ENCODE peak calls at places on chromosomes 4 and X, in five cellular contexts. S, F, Q, T and M are unnamed samples. For H3K9me3, the result is how much of the 10 kb centered on the place peaks cover.

GRCh38 chrX:114152130-114152529 is 431.8 kb upstream of the HTR2C start:
- DNase-seq in S (no peak), F (no peak), T (peak), Q (no peak), M (peak)

GRCh38 chr4:156638925-156639605 is 332.5 kb downstream of the PDGFC start:
- DNase-seq in S (no peak), T (no peak), F (no peak), Q (no peak), M (peak)

GRCh38 chrX:24877854-24878650 is 137.7 kb downstream of the ARX start:
- DNase-seq in Q (no peak), F (no peak), T (no peak), S (no peak), M (no peak)

GRCh38 chrX:36443007-36443406 is 523.5 kb downstream of the CFAP47 start:
- DNase-seq in F (no peak), T (no peak), Q (no peak), S (no peak), M (no peak)

GRCh38 chrX:103309860-103310591 is 764 bp downstream of the BEX2 start:
- DNase-seq in T (no peak), F (no peak), S (peak), Q (no peak), M (no peak)

GRCh38 chrX:106246511-106246910 is 78.4 kb downstream of the PWWP3B start:
- DNase-seq in Q (no peak), S (no peak), F (no peak), T (no peak), M (no peak)

GRCh38 chr4:40553995-40554394 is 75.7 kb downstream of the RBM47 start:
- DNase-seq in T (no peak), F (no peak), S (no peak), Q (no peak), M (peak)

GRCh38 chrX:153523269-153523668 is 5.8 kb downstream of the ATP2B3 start:
- DNase-seq in Q (no peak), S (no peak), T (no peak), F (no peak), M (no peak)

GRCh38 chrX:1102786-1103185 is 109.7 kb downstream of the CRLF2 start:
- DNase-seq in S (peak), F (no peak), Q (no peak), T (no peak), M (no peak)

GRCh38 chrX:153637121-153638040 is 9.6 kb upstream of the DUSP9 start:
- DNase-seq in T (no peak), Q (no peak), S (peak), F (no peak), M (no peak)

GRCh38 chrX:47562615-47563243 is 1.7 kb downstream of the ARAF start:
- DNase-seq in Q (no peak), T (no peak), F (no peak), S (peak), M (peak)

GRCh38 chr4:100907465-100908454 is 389.9 kb upstream of the EMCN start:
- DNase-seq in F (no peak), Q (no peak), T (no peak), S (no peak), M (peak)

GRCh38 chr4:17057035-17057434 is 158.6 kb upstream of the LDB2 start:
- DNase-seq in F (no peak), T (no peak), Q (no peak), S (no peak), M (no peak)

GRCh38 chr4:161256172-161256571 is 907.6 kb downstream of the FSTL5 start:
- DNase-seq in Q (no peak), T (no peak), F (no peak), S (no peak), M (peak)

GRCh38 chr4:27764526-27764837 is 903.8 kb downstream of the STIM2 start:
- DNase-seq in F (no peak), S (no peak), Q (no peak), T (no peak), M (no peak)

GRCh38 chr4:111492501-111492900 is 652.8 kb upstream of the FAM241A start:
- DNase-seq in F (no peak), Q (no peak), T (no peak), S (no peak), M (no peak)

GRCh38 chr4:3522651-3523050 is 9.6 kb downstream of the LRPAP1 start:
- DNase-seq in T (no peak), S (no peak), F (no peak), Q (no peak), M (no peak)

GRCh38 chr4:96139251-96139929 is 299.5 kb downstream of the PDHA2 start:
- DNase-seq in F (no peak), Q (no peak), S (no peak), T (no peak), M (no peak)

GRCh38 chr4:167986044-167986443 is 106.3 kb upstream of the ANXA10 start:
- DNase-seq in Q (no peak), S (no peak), F (no peak), T (no peak), M (no peak)

GRCh38 chr4:167985565-167985964 is 106.8 kb upstream of the ANXA10 start:
- DNase-seq in T (no peak), Q (no peak), S (no peak), F (no peak), M (no peak)

GRCh38 chr4:167987285-167987684 is 105.1 kb upstream of the ANXA10 start:
- DNase-seq in F (no peak), S (no peak), Q (no peak), T (no peak), M (no peak)

DNA sequence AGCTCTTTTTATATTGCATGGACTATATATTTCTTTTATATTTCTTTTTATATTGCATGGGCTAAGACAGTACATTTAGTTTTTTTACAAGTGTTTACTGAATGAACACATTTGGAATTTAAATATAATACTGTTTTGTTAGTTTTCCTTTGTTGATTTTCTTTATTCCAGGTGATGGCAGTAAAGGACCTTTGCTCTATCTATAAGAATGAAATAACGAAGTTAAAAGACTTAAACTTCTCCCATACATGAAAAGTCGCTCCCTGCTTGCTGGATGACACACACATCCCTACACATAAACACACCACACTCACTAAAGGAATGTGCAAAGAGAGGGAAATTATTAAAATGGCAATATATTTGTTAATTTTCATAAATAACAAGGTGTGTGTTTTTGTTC is 102.5 kb upstream of the ANXA10 start:
- DNase-seq in S (no peak), F (no peak), T (no peak), Q (no peak), M (no peak)
- TF ChIP-seq CTCF in S (peak), F (no peak), T (no peak), Q (no peak), M (no peak)

DNA sequence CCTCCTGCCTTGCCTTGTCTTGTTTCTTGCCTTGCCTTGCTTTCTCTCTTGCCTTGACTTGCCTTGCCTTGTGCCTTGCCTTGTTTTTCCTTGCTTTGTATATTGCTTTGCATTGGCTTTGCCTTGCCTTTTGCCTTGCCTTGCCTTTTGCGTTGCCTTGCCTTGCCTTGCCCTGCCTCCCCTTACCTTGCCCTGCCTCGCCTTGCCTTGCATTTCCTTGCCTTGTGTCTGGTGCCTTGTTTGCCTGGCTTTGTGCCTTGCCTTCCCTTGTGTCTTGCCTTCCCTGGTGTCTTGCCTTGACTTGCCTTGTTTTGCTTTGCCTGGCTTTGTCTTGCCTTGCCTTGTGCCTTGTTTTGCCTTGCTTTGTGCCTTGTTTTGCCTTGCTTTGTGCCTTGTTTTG is 89.7 kb downstream of the TAB3 start:
- DNase-seq in S (peak), T (no peak), Q (no peak), F (no peak), M (no peak)
- H3K9me3 ChIP-seq in S (under half), T (under half), Q (under half), F (under half), M (under half)

DNA sequence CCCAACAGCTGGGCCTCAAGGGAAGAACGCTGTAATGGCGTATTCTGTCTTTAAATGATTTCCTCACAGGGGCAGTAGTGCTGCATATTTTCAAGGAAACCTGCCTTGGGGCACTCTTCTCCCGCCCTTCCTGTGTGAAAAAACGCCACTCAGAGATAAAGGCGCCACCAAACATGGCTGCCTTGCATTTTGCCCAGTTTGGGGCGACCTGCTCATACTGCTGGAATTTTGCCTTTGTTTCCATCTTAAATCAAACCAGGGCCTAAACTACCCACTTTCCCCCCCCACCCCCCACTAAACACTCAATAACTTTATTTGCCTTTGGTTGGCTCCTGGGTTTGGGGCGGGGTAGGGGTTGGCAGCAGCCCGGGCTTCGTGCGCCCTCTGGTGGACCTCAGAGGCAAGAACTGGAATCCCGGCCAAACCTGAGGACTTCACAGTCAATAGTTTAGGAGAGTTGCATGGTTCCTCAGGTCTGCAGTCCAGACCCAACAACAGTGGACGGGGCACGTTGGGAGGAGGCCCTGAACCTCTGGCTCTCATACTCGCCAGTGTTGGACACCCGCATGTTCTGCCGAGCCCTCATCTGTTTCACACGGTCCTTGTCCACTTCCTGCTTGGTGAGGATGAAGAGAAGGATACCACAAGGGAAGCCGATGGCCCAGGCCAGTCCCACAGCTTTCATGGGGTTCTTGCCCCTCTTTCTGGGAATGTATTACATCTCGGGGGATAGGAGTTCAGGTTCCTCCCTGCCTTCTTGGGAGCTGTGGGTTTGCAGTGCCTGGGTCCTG is 220.1 kb upstream of the STK26 start:
- DNase-seq in S (peak), T (peak), F (no peak), Q (no peak), M (peak)
- TF ChIP-seq CTCF in S (peak), T (peak), F (peak), Q (peak), M (peak)

DNA sequence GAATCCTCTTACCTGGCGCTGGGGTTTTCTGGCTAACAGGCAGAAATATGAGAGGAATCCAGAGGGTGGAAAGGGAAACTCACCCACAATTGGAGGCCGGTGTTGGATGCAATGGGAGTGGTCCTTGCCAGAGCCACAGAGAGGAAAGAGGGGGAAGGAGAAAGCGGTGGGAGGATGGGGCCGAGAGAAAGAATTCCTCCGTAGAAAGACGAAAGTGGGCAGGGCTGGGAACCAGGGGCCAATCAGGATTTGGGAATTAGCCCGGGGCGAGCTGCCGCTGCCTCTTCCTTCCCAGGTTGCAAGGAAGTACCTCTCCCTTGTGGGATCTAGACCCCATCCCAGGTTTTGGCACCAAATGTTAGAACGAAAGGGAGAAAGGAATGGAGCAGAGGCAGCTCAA is 83.1 kb upstream of the SPIN4 start:
- DNase-seq in S (no peak), F (no peak), T (no peak), Q (no peak), M (no peak)
- H3K9me3 ChIP-seq in S (under half), F (under half), T (under half), Q (under half), M (under half)

GRCh38 chr4:83455300-83456183 is at the start of the genes HELQ and MRPS18C:
- DNase-seq in Q (peak), T (peak), F (peak), S (peak), M (peak)
- TF ChIP-seq CTCF in Q (peak), T (peak), F (peak), S (peak), M (peak)

GRCh38 chrX:81537723-81538122 is 335.8 kb downstream of the SH3BGRL start:
- DNase-seq in T (no peak), F (no peak), Q (no peak), S (no peak), M (no peak)
- H3K9me3 ChIP-seq in T (under half), F (under half), Q (under half), S (under half), M (under half)

GRCh38 chr4:84235131-84235530 is 264.0 kb downstream of the NKX6-1 start:
- DNase-seq in S (peak), Q (no peak), F (no peak), T (no peak), M (no peak)

GRCh38 chr4:84235545-84235944 is 263.5 kb downstream of the NKX6-1 start:
- DNase-seq in S (no peak), T (no peak), Q (no peak), F (no peak), M (no peak)

GRCh38 chr4:84239278-84239845 is 259.7 kb downstream of the NKX6-1 start:
- DNase-seq in Q (no peak), T (no peak), S (no peak), F (no peak), M (no peak)

GRCh38 chr4:84237008-84237407 is 262.1 kb downstream of the NKX6-1 start:
- DNase-seq in T (no peak), Q (no peak), F (no peak), S (no peak), M (no peak)

GRCh38 chr4:84238247-84239090 is 260.6 kb downstream of the NKX6-1 start:
- DNase-seq in Q (no peak), S (no peak), F (no peak), T (no peak), M (peak)
- TF ChIP-seq CTCF in Q (no peak), S (peak), F (no peak), T (no peak), M (no peak)

DNA sequence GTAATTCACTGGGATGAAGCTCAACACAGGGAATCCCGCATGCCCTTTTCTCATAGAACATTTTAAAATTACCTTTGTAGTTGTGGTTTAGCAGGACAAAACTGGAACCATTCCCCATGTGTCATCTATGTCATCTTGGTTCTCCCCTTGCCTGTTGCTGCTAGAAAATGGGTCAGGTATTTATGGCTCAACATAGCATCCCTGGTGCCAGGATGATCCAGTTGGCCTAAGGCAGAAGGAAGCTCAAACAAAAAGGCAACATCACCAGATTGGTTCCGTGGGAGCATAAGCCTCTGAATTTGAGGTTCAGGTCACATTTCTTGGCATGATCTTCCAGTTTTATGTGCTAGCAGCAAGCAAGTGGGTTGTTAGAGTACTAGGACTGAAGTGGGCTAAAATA is 552.6 kb upstream of the BOD1L1 start:
- DNase-seq in F (no peak), S (no peak), T (no peak), Q (no peak), M (no peak)
- H3K9me3 ChIP-seq in F (under half), S (under half), T (under half), Q (under half), M (under half)

DNA sequence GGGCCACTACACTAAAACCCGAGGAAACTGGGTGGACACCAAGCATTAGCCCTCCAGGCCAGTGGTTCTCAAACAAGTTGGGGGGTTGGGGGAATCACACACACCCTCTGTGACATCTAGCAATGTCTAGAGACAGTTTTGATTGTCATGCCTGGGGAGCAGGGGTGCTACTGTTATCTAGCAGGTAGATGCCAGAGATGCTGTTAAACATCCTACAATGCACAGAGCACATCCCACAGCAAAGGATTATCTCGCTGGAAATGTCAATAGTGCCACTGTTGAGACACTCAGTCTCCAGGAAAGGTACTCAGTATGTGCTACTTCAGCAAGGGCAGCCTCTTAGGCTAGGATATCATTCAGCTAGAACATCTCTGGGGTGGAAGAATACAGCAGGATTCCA is 1.3 kb downstream of the SMC1A start:
- DNase-seq in F (no peak), Q (no peak), T (no peak), S (no peak), M (peak)
- TF ChIP-seq CTCF in F (no peak), Q (no peak), T (no peak), S (no peak), M (no peak)

DNA sequence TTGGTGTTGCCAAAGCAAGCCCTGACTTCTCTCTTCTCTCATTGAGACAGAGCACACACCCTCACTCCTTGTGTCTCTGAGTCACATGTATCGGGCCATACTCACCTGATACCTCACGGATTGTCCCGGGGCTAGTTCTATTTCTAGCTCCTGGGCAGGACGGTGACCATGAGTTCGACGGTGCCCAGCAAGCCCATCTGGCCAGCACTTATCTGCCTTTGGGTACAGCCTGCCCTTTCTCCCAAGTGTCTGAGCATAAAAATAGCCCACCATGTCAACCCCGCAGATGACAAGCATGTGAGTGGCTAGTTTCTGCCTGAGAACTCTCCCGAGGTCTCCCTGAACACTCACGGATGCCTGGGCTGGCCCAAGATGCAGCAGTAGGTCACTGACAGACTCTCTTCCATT is 158.5 kb downstream of the DHRSX start:
- DNase-seq in T (no peak), F (no peak), S (no peak), Q (peak), M (no peak)
- H3K9me3 ChIP-seq in T (under half), F (under half), S (under half), Q (under half), M (under half)